ENCODE peak calls at places on chromosomes 7 and 10, in four cellular contexts. One of them, this sample, is unnamed.

GRCh38 chr10:34181545-34182300 is 633.4 kb downstream of the PARD3 start:
- DNase-seq in breast epithelium: no peak
- DNase-seq in prostate gland: no peak
- DNase-seq in K562: no peak
- DNase-seq in this sample: no peak

GRCh38 chr7:44189286-44189992 is at the start of gene GCK:
- DNase-seq in breast epithelium: no peak
- DNase-seq in prostate gland: no peak
- DNase-seq in K562: no peak
- DNase-seq in this sample: no peak

GRCh38 chr7:99380823-99381663 is 6.5 kb downstream of the ARPC1B start:
- DNase-seq in breast epithelium: no peak
- DNase-seq in prostate gland: no peak
- DNase-seq in K562: no peak
- DNase-seq in this sample: no peak

GRCh38 chr7:25949672-25950487 is 202.1 kb upstream of the NFE2L3 start:
- DNase-seq in breast epithelium: no peak
- DNase-seq in prostate gland: peak; percentile 32
- DNase-seq in K562: peak; percentile 77
- DNase-seq in this sample: no peak

GRCh38 chr7:150415161-150416160 is 35.0 kb upstream of the GIMAP8 start:
- DNase-seq in breast epithelium: peak; percentile 13
- DNase-seq in prostate gland: no peak
- DNase-seq in K562: no peak
- DNase-seq in this sample: no peak

GRCh38 chr7:158236400-158236799 is 351.2 kb downstream of the PTPRN2 start:
- DNase-seq in breast epithelium: no peak
- DNase-seq in prostate gland: no peak
- DNase-seq in K562: no peak
- DNase-seq in this sample: no peak

GRCh38 chr7:1087462-1087809 is 477 bp upstream of the GPER1 start:
- DNase-seq in breast epithelium: no peak
- DNase-seq in prostate gland: no peak
- DNase-seq in K562: no peak
- DNase-seq in this sample: no peak

GRCh38 chr10:132671171-132672154 is 114.5 kb downstream of the NKX6-2 start:
- DNase-seq in breast epithelium: no peak
- DNase-seq in prostate gland: no peak
- DNase-seq in K562: peak; percentile 49
- DNase-seq in this sample: no peak

GRCh38 chr7:70789481-70790214 is 342.3 kb upstream of the GALNT17 start:
- DNase-seq in breast epithelium: no peak
- DNase-seq in prostate gland: no peak
- DNase-seq in K562: no peak
- DNase-seq in this sample: no peak

GRCh38 chr10:49844775-49845561 is 82.8 kb upstream of the OGDHL start:
- DNase-seq in breast epithelium: no peak
- DNase-seq in prostate gland: no peak
- DNase-seq in K562: no peak
- DNase-seq in this sample: no peak

GRCh38 chr7:128876978-128877755 is 14.5 kb downstream of the ATP6V1F start:
- DNase-seq in breast epithelium: no peak
- DNase-seq in prostate gland: no peak
- DNase-seq in K562: no peak
- DNase-seq in this sample: no peak

GRCh38 chr10:79392020-79392398 is 44.7 kb downstream of the PPIF start:
- DNase-seq in breast epithelium: no peak
- DNase-seq in prostate gland: no peak
- DNase-seq in K562: no peak
- DNase-seq in this sample: no peak

GRCh38 chr10:3525832-3526449 is 259.1 kb downstream of the KLF6 start:
- DNase-seq in breast epithelium: no peak
- DNase-seq in prostate gland: no peak
- DNase-seq in K562: peak; percentile 55
- DNase-seq in this sample: peak; percentile 76

GRCh38 chr7:24978837-24979469 is 1.0 kb downstream of the OSBPL3 start:
- DNase-seq in breast epithelium: peak; percentile 48
- DNase-seq in prostate gland: no peak
- DNase-seq in K562: peak; percentile 54
- DNase-seq in this sample: no peak

GRCh38 chr10:9097206-9097990 is 1042.9 kb downstream of the GATA3 start:
- DNase-seq in breast epithelium: no peak
- DNase-seq in prostate gland: no peak
- DNase-seq in K562: no peak
- DNase-seq in this sample: no peak

GRCh38 chr10:129531969-129532660 is 65.1 kb downstream of the MGMT start:
- DNase-seq in breast epithelium: no peak
- DNase-seq in prostate gland: no peak
- DNase-seq in K562: no peak
- DNase-seq in this sample: no peak

GRCh38 chr7:150941983-150942590 is 36.0 kb downstream of the KCNH2 start:
- DNase-seq in breast epithelium: no peak
- DNase-seq in prostate gland: no peak
- DNase-seq in K562: no peak
- DNase-seq in this sample: no peak

GRCh38 chr7:9091282-9091681 is 657.9 kb downstream of the NXPH1 start:
- DNase-seq in breast epithelium: no peak
- DNase-seq in prostate gland: no peak
- DNase-seq in K562: peak; percentile 14
- DNase-seq in this sample: no peak

GRCh38 chr7:43211276-43211675 is 98.8 kb downstream of the HECW1 start:
- DNase-seq in breast epithelium: no peak
- DNase-seq in prostate gland: no peak
- DNase-seq in K562: no peak
- DNase-seq in this sample: no peak

GRCh38 chr7:147472556-147472955 is 1118.0 kb upstream of the C7orf33 start:
- DNase-seq in breast epithelium: no peak
- DNase-seq in prostate gland: no peak
- DNase-seq in K562: no peak
- DNase-seq in this sample: no peak

GRCh38 chr10:58361353-58361752 is 23.9 kb upstream of the TFAM start:
- DNase-seq in breast epithelium: no peak
- DNase-seq in prostate gland: no peak
- DNase-seq in K562: no peak
- DNase-seq in this sample: no peak

GRCh38 chr7:47492720-47493119 is 89.2 kb downstream of the TNS3 start:
- DNase-seq in breast epithelium: no peak
- DNase-seq in prostate gland: no peak
- DNase-seq in K562: no peak
- DNase-seq in this sample: no peak

GRCh38 chr7:43135129-43135528 is 22.7 kb downstream of the HECW1 start:
- DNase-seq in breast epithelium: no peak
- DNase-seq in prostate gland: no peak
- DNase-seq in K562: no peak
- DNase-seq in this sample: peak; percentile 48

GRCh38 chr7:131738066-131738465 is 181.6 kb upstream of the PODXL start:
- DNase-seq in breast epithelium: no peak
- DNase-seq in prostate gland: no peak
- DNase-seq in K562: no peak
- DNase-seq in this sample: no peak
- TF ChIP-seq POLR2AphosphoS5 in breast epithelium: no peak
- TF ChIP-seq POLR2AphosphoS5 in prostate gland: no peak
- TF ChIP-seq POLR2AphosphoS5 in K562: no peak
- TF ChIP-seq POLR2AphosphoS5 in this sample: no peak

DNA sequence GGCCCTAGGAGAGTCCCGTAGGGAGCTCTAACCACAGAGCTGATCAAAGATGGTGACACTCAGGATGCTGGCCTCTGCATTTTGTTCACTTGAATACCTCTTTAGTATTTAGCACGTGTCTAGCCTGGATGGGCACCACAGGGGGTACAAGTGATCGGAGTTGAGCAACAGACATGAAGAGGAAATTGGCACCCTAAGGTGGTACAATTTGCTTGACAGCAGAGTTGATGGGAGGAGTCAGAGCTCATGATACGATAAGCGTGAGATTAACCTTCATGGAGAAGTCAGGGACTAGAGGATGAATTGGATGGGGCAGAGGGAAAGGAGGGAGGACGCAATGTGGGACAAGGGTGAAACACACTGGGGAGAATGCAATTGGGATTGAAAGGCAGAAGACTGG is 9.9 kb upstream of the ZNF212 start:
- DNase-seq in breast epithelium: no peak
- DNase-seq in prostate gland: no peak
- DNase-seq in K562: no peak
- DNase-seq in this sample: no peak
- TF ChIP-seq POLR2AphosphoS5 in breast epithelium: no peak
- TF ChIP-seq POLR2AphosphoS5 in prostate gland: no peak
- TF ChIP-seq POLR2AphosphoS5 in K562: no peak
- TF ChIP-seq POLR2AphosphoS5 in this sample: no peak

GRCh38 chr7:5705318-5705717 is 76.1 kb downstream of the RNF216 start:
- DNase-seq in breast epithelium: no peak
- DNase-seq in prostate gland: no peak
- DNase-seq in K562: no peak
- DNase-seq in this sample: no peak

GRCh38 chr7:5702876-5703571 is 78.4 kb downstream of the RNF216 start:
- DNase-seq in breast epithelium: no peak
- DNase-seq in prostate gland: no peak
- DNase-seq in K562: no peak
- DNase-seq in this sample: peak; percentile 24

GRCh38 chr7:5703572-5704533 is 77.6 kb downstream of the RNF216 start:
- DNase-seq in breast epithelium: no peak
- DNase-seq in prostate gland: no peak
- DNase-seq in K562: peak; percentile 18
- DNase-seq in this sample: no peak

GRCh38 chr7:5701085-5701914 is 80.2 kb downstream of the RNF216 start:
- DNase-seq in breast epithelium: no peak
- DNase-seq in prostate gland: no peak
- DNase-seq in K562: no peak
- DNase-seq in this sample: no peak

GRCh38 chr7:5704534-5704922 is 76.9 kb downstream of the RNF216 start:
- DNase-seq in breast epithelium: peak; percentile 75
- DNase-seq in prostate gland: peak; percentile 80
- DNase-seq in K562: peak; percentile 85
- DNase-seq in this sample: peak; percentile 49
- TF ChIP-seq POLR2AphosphoS5 in breast epithelium: peak; percentile 78
- TF ChIP-seq POLR2AphosphoS5 in prostate gland: peak; percentile 89
- TF ChIP-seq POLR2AphosphoS5 in K562: no peak
- TF ChIP-seq POLR2AphosphoS5 in this sample: no peak

DNA sequence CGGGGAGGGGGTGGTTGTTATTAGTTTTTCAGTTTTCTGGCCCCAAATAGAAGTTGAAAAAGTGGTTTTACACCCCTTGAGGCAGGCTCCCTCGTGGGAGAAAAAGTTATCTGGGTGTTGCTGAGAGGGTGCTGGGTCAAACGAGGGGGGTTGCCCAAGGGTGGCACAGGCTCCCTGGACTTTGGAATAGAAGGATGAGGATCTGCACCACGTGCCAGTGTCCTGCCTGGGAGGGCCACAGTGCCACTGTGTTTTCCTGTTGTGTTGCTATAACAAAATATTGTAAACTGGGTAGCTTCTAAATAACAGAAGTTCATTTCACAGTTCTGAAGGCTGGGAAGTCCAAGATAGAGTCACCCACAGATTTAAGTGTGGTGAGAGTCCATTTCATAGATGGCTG is 181.9 kb downstream of the CXCL12 start:
- DNase-seq in breast epithelium: no peak
- DNase-seq in prostate gland: no peak
- DNase-seq in K562: no peak
- DNase-seq in this sample: no peak
- TF ChIP-seq POLR2AphosphoS5 in breast epithelium: no peak
- TF ChIP-seq POLR2AphosphoS5 in prostate gland: no peak
- TF ChIP-seq POLR2AphosphoS5 in K562: no peak
- TF ChIP-seq POLR2AphosphoS5 in this sample: no peak

DNA sequence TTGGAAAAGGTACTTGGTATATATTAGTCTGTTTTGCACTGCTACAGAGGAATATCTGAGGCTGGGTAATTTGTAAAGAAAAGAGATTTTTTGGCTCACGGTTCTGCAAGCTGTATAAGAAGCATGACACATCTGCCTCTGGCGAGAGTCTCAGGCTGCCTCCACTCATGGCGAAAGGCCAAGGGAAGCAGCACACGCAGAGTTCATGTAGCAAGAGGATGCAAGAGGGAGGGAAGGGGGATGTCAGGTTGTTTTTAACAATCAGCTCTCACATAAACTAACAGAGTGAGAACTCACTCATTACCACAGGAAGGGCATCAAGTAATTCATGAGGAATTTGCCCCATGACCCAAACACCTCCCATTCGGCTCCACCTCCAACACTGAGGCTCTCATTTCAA is 484.8 kb upstream of the DPP6 start:
- DNase-seq in breast epithelium: peak; percentile 40
- DNase-seq in prostate gland: no peak
- DNase-seq in K562: no peak
- DNase-seq in this sample: no peak
- TF ChIP-seq POLR2AphosphoS5 in breast epithelium: no peak
- TF ChIP-seq POLR2AphosphoS5 in prostate gland: no peak
- TF ChIP-seq POLR2AphosphoS5 in K562: no peak
- TF ChIP-seq POLR2AphosphoS5 in this sample: no peak

GRCh38 chr7:127674361-127674760 is 22.4 kb downstream of the SND1 start:
- DNase-seq in breast epithelium: no peak
- DNase-seq in prostate gland: no peak
- DNase-seq in K562: no peak
- DNase-seq in this sample: no peak

GRCh38 chr7:127675716-127676115 is 23.7 kb downstream of the SND1 start:
- DNase-seq in breast epithelium: no peak
- DNase-seq in prostate gland: no peak
- DNase-seq in K562: no peak
- DNase-seq in this sample: no peak

GRCh38 chr7:127678947-127679346 is 27.0 kb downstream of the SND1 start:
- DNase-seq in breast epithelium: no peak
- DNase-seq in prostate gland: no peak
- DNase-seq in K562: no peak
- DNase-seq in this sample: no peak

GRCh38 chr7:127678330-127678729 is 26.3 kb downstream of the SND1 start:
- DNase-seq in breast epithelium: no peak
- DNase-seq in prostate gland: no peak
- DNase-seq in K562: no peak
- DNase-seq in this sample: no peak

DNA sequence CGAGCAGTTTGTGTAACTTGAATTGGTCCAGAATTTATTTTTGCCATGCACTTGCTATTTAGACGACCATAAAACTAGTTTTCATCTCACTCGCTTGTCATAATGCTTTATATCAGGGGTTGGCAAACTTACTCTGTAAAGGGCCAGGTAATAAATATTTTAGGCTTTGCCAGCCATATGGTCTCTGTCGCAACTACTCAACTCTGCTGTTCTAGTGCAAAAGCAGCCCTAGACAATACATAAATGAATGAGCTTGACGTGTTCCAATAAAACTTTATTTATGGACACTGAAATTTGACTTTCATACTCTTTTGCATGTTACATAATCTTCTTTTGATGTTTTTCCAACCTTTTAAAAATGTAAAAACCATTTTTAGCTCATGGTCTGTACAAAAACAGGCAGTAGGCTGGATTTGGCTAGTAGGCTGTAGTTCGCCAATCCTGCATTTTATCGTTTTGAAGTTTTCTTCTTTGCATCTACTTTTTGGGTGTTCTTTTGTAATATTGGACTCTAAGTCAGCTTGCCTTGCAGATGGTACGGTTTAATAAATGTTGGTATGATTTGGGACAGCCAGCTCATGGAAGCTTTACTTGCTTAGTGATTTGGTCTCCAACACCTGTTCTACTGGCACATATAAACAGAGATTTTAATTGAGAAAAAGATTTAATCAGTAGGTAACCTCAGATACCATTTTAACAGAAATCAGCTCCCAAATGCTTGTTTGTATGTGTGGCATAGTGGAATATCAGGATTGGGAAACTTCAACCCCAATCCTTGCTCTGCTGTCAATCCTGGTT is 25.6 kb downstream of the SND1 start:
- DNase-seq in breast epithelium: no peak
- DNase-seq in prostate gland: no peak
- DNase-seq in K562: no peak
- DNase-seq in this sample: no peak
- TF ChIP-seq POLR2AphosphoS5 in breast epithelium: no peak
- TF ChIP-seq POLR2AphosphoS5 in prostate gland: no peak
- TF ChIP-seq POLR2AphosphoS5 in K562: no peak
- TF ChIP-seq POLR2AphosphoS5 in this sample: no peak